ENCODE peak calls at places on chromosomes 4 and X, in nine cellular contexts. T is psoas muscle, O is suprapubic skin, H is AG04450, Q is H1, P is WERI-Rb-1, J is ascending aorta, M is caudate nucleus, Z is HCT116. D is an unnamed sample.
A peak's percentile ranks its signal among the peaks of the same experiment; 100 is the strongest.

GRCh38 chr4:82758701-82759685 is 39.6 kb downstream of the SCD5 start:
- DNase-seq in T (no peak), O (no peak), H (no peak), Q (no peak), P (no peak), J (no peak), M (peak; percentile 28), Z (no peak), D (no peak)

GRCh38 chr4:7674706-7675105 is 240.0 kb upstream of the PSAPL1 start:
- DNase-seq in T (no peak), O (no peak), H (no peak), Q (no peak), P (no peak), J (no peak), M (no peak), Z (no peak), D (no peak)

GRCh38 chrX:75155454-75155829 is 641 bp downstream of the ABCB7 start:
- DNase-seq in T (no peak), O (no peak), H (no peak), Q (no peak), P (no peak), J (no peak), M (no peak), Z (no peak), D (no peak)

GRCh38 chr4:60656171-60656570 is 544.0 kb upstream of the ADGRL3 start:
- DNase-seq in T (no peak), O (no peak), H (no peak), Q (no peak), P (no peak), J (no peak), M (no peak), Z (no peak), D (no peak)

GRCh38 chr4:59223292-59223941 is 1976.7 kb upstream of the ADGRL3 start:
- DNase-seq in T (no peak), O (no peak), H (no peak), Q (no peak), P (no peak), J (no peak), M (no peak), Z (no peak), D (no peak)

GRCh38 chr4:184097240-184097619 is 120.4 kb downstream of the ENPP6 start:
- DNase-seq in T (peak; percentile 62), O (peak; percentile 88), H (no peak), Q (peak; percentile 91), P (no peak), J (no peak), M (no peak), Z (no peak), D (no peak)

GRCh38 chr4:4492161-4492847 is 49.5 kb downstream of the STX18 start:
- DNase-seq in T (no peak), O (no peak), H (no peak), Q (no peak), P (no peak), J (no peak), M (no peak), Z (no peak), D (no peak)

GRCh38 chr4:13328591-13328990 is 155.5 kb downstream of the RAB28 start:
- DNase-seq in T (no peak), O (no peak), H (no peak), Q (no peak), P (no peak), J (no peak), M (no peak), Z (peak; percentile 15), D (no peak)

GRCh38 chr4:31455612-31456011 is 735.4 kb downstream of the PCDH7 start:
- DNase-seq in T (no peak), O (no peak), H (no peak), Q (no peak), P (no peak), J (no peak), M (no peak), Z (no peak), D (no peak)

GRCh38 chr4:111398906-111399330 is 746.3 kb upstream of the FAM241A start:
- DNase-seq in T (no peak), O (no peak), H (no peak), Q (no peak), P (no peak), J (no peak), M (no peak), Z (no peak), D (no peak)

GRCh38 chr4:86359944-86360478 is at the start of gene MAPK10:
- DNase-seq in T (peak; percentile 38), O (no peak), H (peak; percentile 81), Q (peak; percentile 58), P (no peak), J (peak; percentile 51), M (peak; percentile 46), Z (no peak), D (no peak)

GRCh38 chrX:109735241-109735744 is 2.2 kb upstream of the ACSL4 start:
- DNase-seq in T (no peak), O (no peak), H (no peak), Q (no peak), P (no peak), J (no peak), M (no peak), Z (no peak), D (no peak)

GRCh38 chr4:30258949-30259348 is 461.2 kb upstream of the PCDH7 start:
- DNase-seq in T (no peak), O (no peak), H (no peak), Q (no peak), P (no peak), J (no peak), M (no peak), Z (no peak), D (no peak)

GRCh38 chrX:21972721-21973120 is 32.2 kb downstream of the SMS start:
- DNase-seq in T (no peak), O (no peak), H (peak; percentile 44), Q (no peak), P (no peak), J (no peak), M (no peak), Z (no peak), D (no peak)

GRCh38 chr4:15738877-15739276 is 36.0 kb downstream of the BST1 start:
- DNase-seq in T (no peak), O (no peak), H (no peak), Q (no peak), P (no peak), J (no peak), M (no peak), Z (no peak), D (no peak)

GRCh38 chr4:87144346-87144745 is 76.1 kb downstream of the KLHL8 start:
- DNase-seq in T (no peak), O (no peak), H (no peak), Q (no peak), P (no peak), J (no peak), M (no peak), Z (no peak), D (no peak)

GRCh38 chr4:79747252-79747651 is 325.8 kb downstream of the ANTXR2 start:
- DNase-seq in T (no peak), O (no peak), H (no peak), Q (no peak), P (no peak), J (no peak), M (no peak), Z (no peak), D (no peak)
- H3K27ac ChIP-seq in T (no peak overlapping the region), O (no peak overlapping the region), H (no peak overlapping the region), Q (no peak overlapping the region), P (no peak overlapping the region), J (no peak overlapping the region), M (no peak overlapping the region), Z (no peak overlapping the region), D (no peak overlapping the region)

DNA sequence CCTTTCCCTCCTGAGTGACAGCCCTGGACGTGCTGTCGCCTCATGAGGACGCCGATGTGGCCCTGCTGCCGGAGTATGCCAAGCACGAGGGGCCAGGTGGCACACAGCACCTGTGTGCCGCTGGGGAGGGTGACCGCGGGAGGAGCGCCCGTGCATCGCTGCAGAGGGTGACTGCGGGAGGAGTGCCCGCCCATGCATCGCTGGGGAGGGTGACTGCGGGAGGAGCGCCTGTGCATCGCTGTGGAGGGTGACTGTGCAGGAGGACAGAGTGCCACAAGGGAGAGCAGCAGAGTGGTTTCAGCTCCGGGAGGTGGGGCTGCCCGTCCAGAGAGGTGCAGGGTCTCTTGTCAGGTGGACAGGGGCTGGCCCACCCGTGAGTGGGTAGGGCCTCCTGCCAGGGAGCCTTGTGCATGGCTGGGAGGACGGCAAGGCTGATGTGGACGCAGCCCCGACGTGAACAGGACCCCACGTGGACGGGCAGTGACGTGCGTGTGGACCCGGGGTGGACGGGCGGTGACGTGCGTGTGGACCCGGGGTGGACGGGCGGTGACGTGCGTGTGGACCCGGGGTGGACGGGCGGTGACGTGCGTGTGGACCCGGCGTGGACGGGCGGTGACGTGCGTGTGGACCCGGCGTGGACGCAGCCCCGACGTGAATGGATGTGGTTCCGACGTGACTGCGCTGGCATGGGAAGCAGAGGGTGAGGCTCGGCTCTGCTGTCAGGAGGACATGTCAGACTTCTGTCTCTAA is 14.7 kb downstream of the PCGF3 start:
- DNase-seq in T (no peak), O (no peak), H (no peak), Q (no peak), P (no peak), J (no peak), M (no peak), Z (no peak), D (no peak)
- H3K27ac ChIP-seq in T (no peak overlapping the region), O (peak overlapping the region; percentile 78), H (no peak overlapping the region), Q (no peak overlapping the region), P (no peak overlapping the region), J (no peak overlapping the region), M (no peak overlapping the region), Z (no peak overlapping the region), D (peak overlapping the region; percentile 57)

GRCh38 chrX:39556056-39556455 is 541.7 kb downstream of the BCOR start:
- DNase-seq in T (no peak), O (no peak), H (no peak), Q (no peak), P (no peak), J (no peak), M (no peak), Z (no peak), D (no peak)
- H3K27ac ChIP-seq in T (no peak overlapping the region), O (no peak overlapping the region), H (no peak overlapping the region), Q (no peak overlapping the region), P (no peak overlapping the region), J (no peak overlapping the region), M (no peak overlapping the region), Z (no peak overlapping the region), D (no peak overlapping the region)

GRCh38 chr4:69057620-69058409 is 38.5 kb upstream of the UGT2B7 start:
- DNase-seq in T (no peak), O (no peak), H (no peak), Q (no peak), P (no peak), J (no peak), M (no peak), Z (no peak), D (no peak)

GRCh38 chr4:69054578-69055200 is 41.6 kb upstream of the UGT2B7 start:
- DNase-seq in T (no peak), O (no peak), H (peak; percentile 43), Q (no peak), P (no peak), J (no peak), M (no peak), Z (peak; percentile 13), D (peak; percentile 63)

GRCh38 chr4:69060651-69061308 is 35.5 kb upstream of the UGT2B7 start:
- DNase-seq in T (no peak), O (no peak), H (no peak), Q (no peak), P (no peak), J (no peak), M (no peak), Z (no peak), D (no peak)

GRCh38 chr4:69058410-69059059 is 37.7 kb upstream of the UGT2B7 start:
- DNase-seq in T (no peak), O (no peak), H (no peak), Q (no peak), P (no peak), J (no peak), M (no peak), Z (no peak), D (no peak)

GRCh38 chr4:69056921-69057562 is 39.2 kb upstream of the UGT2B7 start:
- DNase-seq in T (no peak), O (no peak), H (no peak), Q (no peak), P (no peak), J (no peak), M (no peak), Z (no peak), D (no peak)
- H3K27ac ChIP-seq in T (no peak overlapping the region), O (no peak overlapping the region), H (no peak overlapping the region), Q (no peak overlapping the region), P (no peak overlapping the region), J (no peak overlapping the region), M (no peak overlapping the region), Z (no peak overlapping the region), D (peak overlapping the region; percentile 20)